ENCODE peak calls at places on chromosomes 7 and 10, in five cellular contexts. G, Z, O, W and F are unnamed samples. For H3K4me1, the result is how much of the 10 kb centered on the place peaks cover.

GRCh38 chr7:73528204-73528603 is 6.1 kb upstream of the BAZ1B start:
- DNase-seq in O (no peak), G (no peak), Z (no peak), W (no peak), F (no peak)

GRCh38 chr7:46368871-46369270 is 447.8 kb upstream of the IGFBP3 start:
- DNase-seq in Z (no peak), G (no peak), W (no peak), O (no peak), F (no peak)

GRCh38 chr10:21270976-21271375 is 254.5 kb downstream of the SKIDA1 start:
- DNase-seq in O (no peak), Z (no peak), W (no peak), G (no peak), F (no peak)

GRCh38 chr10:13366891-13367290 is 18.8 kb upstream of the SEPHS1 start:
- DNase-seq in O (no peak), W (no peak), Z (no peak), G (no peak), F (no peak)

GRCh38 chr10:22444219-22444788 is 99.0 kb downstream of the SPAG6 start:
- DNase-seq in W (no peak), O (no peak), G (no peak), Z (no peak), F (no peak)

GRCh38 chr7:55132890-55133551 is 114.2 kb downstream of the EGFR start:
- DNase-seq in O (peak), Z (no peak), W (peak), G (peak), F (peak)

GRCh38 chr7:25758559-25758958 is 393.4 kb upstream of the NFE2L3 start:
- DNase-seq in Z (no peak), W (no peak), O (no peak), G (no peak), F (no peak)

GRCh38 chr10:62015994-62016393 is 114.5 kb downstream of the ARID5B start:
- DNase-seq in O (no peak), G (no peak), W (no peak), Z (no peak), F (no peak)

GRCh38 chr7:151570366-151570915 is 50.7 kb upstream of the RHEB start:
- DNase-seq in Z (no peak), G (no peak), W (no peak), O (no peak), F (no peak)

GRCh38 chr7:51139796-51140195 is 176.8 kb downstream of the COBL start:
- DNase-seq in W (no peak), O (no peak), Z (no peak), G (no peak), F (no peak)

GRCh38 chr7:90488220-90488619 is 18.8 kb downstream of the PTTG1IP2 start:
- DNase-seq in O (no peak), W (no peak), Z (no peak), G (no peak), F (no peak)

GRCh38 chr7:106812027-106812643 is 52.9 kb upstream of the PIK3CG start:
- DNase-seq in Z (no peak), O (no peak), W (no peak), G (no peak), F (no peak)

GRCh38 chr7:28823582-28823981 is 134.5 kb downstream of the TRIL start:
- DNase-seq in W (no peak), O (no peak), G (no peak), Z (no peak), F (no peak)

GRCh38 chr7:27154901-27155815 is 1.3 kb downstream of the HOXA7 start:
- DNase-seq in W (peak), G (peak), Z (no peak), O (no peak), F (peak)

GRCh38 chr7:82257118-82257695 is 186.4 kb downstream of the CACNA2D1 start:
- DNase-seq in W (no peak), Z (no peak), O (no peak), G (no peak), F (no peak)

GRCh38 chr7:127629268-127629854 is 11.4 kb upstream of the PAX4 start:
- DNase-seq in G (peak), O (peak), W (peak), Z (no peak), F (no peak)

DNA sequence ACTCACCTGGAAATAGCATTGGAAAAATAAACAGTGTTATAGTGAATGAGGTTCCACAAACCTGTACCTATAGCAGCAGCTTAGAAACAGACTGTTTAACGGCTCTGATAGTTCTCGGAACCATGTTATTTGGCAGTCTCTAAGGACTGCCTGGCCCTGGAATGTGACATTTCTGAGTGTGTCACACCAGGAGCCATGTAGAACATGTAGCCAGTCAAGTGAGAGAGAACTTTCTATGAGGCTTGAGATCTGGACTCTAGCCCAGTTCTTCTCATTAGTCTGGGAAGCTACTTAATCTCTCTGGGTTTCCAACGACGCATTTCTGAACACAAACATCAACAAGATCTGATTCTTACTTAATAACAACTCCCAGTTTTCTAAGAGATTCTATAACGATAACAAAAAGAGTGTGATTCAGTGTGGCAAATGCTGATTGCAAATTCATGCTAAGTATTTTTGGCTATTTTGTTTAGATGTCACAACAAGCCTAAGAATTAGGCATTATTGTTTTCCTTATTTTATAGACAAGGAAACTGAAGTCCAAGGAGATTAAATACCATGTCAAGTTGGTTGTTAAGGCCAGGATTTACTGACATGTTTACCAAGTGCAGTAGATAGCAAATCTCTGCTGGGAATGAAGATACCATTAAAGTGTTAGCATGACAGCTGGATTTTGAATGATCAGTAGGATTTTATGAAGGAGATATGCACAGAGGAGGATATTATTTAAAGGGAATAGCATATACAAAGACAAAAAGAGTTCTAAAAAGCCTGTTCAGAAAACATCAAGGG is 47.2 kb downstream of the APBB1IP start:
- DNase-seq in W (no peak), G (no peak), O (no peak), Z (no peak), F (no peak)
- H3K4me1 ChIP-seq in W (under half), G (under half), O (half or more), Z (under half), F (under half)

DNA sequence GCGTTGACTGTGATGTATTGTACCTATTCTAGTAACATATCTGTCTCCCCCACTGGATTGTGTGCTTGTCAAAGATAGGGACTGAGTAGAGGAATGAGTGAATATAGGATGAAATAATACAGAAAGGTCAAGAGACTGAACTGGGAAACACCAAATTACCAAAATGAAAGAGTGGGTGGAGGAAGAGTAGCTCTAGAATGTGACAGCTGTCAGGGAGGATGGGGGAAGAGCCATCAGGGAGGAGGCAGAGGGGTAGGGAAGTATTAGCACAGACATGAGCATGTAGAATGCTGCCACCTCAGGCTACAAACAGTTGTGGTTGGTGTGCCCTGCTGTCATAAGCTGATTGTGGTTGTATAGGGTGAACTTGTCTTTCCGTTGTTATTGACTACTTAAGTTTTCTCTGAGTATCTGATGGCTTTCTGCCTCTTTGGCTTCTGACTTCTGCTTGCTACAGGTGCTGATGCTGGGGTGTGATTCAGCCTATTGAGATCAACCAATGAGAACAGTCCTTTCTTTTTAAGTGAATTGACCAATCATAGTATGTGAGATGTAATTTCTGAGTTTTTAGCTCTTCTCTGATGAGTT is 5.6 kb downstream of the CCSER2 start:
- DNase-seq in O (no peak), Z (no peak), G (no peak), W (no peak), F (no peak)
- TF ChIP-seq EP300 in O (no peak), Z (no peak), G (no peak), W (no peak), F (no peak)

DNA sequence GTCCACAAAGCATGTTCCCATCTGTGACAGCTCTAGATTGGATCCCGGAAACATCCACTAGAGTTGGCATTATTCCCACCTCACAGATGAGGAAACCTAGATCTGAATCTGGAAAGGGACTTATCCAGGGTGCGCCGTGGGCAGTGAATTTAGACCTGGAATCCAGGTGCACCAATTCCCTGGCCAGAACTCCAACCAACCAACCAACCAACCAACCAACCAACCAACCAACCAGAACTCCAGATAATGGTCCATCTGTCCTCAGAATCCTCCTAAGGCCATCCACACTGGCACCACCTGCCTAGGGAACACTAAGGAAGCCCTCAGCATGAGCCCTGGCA is 42.0 kb upstream of the ZMIZ1 start:
- DNase-seq in W (no peak), G (no peak), Z (peak), O (no peak), F (no peak)
- H3K4me1 ChIP-seq in W (under half), G (under half), Z (under half), O (under half), F (under half)

GRCh38 chr10:89347706-89348457 is 20.1 kb downstream of the IFIT3 start:
- DNase-seq in W (no peak), O (no peak), G (no peak), Z (no peak), F (no peak)
- TF ChIP-seq EP300 in W (no peak), O (no peak), G (no peak), Z (no peak), F (no peak)

GRCh38 chr10:91603931-91604331 is 28.9 kb downstream of the PPP1R3C start:
- DNase-seq in G (no peak), Z (no peak), W (no peak), O (no peak), F (no peak)

GRCh38 chr10:91604936-91605534 is 27.8 kb downstream of the PPP1R3C start:
- DNase-seq in G (no peak), O (no peak), W (no peak), Z (no peak), F (no peak)

GRCh38 chr10:91604462-91604935 is 28.4 kb downstream of the PPP1R3C start:
- DNase-seq in W (no peak), O (no peak), G (no peak), Z (no peak), F (no peak)

GRCh38 chr10:91602449-91602848 is 30.4 kb downstream of the PPP1R3C start:
- DNase-seq in O (no peak), G (no peak), Z (no peak), W (no peak), F (no peak)

DNA sequence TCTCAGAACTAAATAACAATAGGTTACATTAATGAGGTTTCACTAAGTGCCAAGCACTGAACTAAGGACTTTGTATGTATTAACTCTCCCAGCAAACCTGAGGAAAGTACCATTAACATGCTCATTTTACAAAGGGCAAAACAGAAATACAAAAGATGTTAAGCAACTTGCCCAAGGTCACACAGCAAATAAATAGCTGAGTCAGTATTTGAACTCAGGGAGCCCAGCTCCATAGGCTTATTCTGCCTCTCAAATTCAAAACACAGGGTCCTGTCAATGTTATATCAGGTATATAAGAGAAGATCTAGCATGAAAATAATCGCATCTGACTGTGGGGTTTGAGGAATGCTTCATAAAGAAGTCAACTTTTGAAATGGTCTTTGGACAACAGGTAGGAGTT is 29.7 kb downstream of the PPP1R3C start:
- DNase-seq in Z (no peak), G (no peak), W (no peak), O (no peak), F (no peak)
- H3K4me1 ChIP-seq in Z (under half), G (under half), W (under half), O (half or more), F (under half)